ENCODE peak calls at places on chromosomes 1 and 21, in nine cellular contexts. P, N, Q, F, I, D, W, A and B are unnamed samples.
A peak's percentile ranks its signal among the peaks of the same experiment; 100 is the strongest.

GRCh38 chr1:110607663-110608230 is 1.6 kb upstream of the KCNA2 start:
- DNase-seq in P (no peak), N (no peak), Q (no peak), F (no peak), I (no peak), D (no peak), W (no peak), A (no peak), B (no peak)

GRCh38 chr1:153567621-153568366 is 2.1 kb upstream of the S100A2 start:
- DNase-seq in P (no peak), N (peak; percentile 94), Q (no peak), F (peak; percentile 29), I (no peak), D (no peak), W (no peak), A (no peak), B (no peak)

GRCh38 chr1:216518844-216519627 is 95.8 kb upstream of the USH2A start:
- DNase-seq in P (no peak), N (no peak), Q (no peak), F (no peak), I (no peak), D (no peak), W (no peak), A (no peak), B (no peak)

GRCh38 chr1:43671626-43672330 is 21.8 kb downstream of the KDM4A start:
- DNase-seq in P (no peak), N (no peak), Q (no peak), F (no peak), I (no peak), D (no peak), W (no peak), A (no peak), B (no peak)

GRCh38 chr1:91555821-91556531 is 55.3 kb downstream of the CDC7 start:
- DNase-seq in P (no peak), N (no peak), Q (no peak), F (no peak), I (peak; percentile 68), D (no peak), W (no peak), A (peak; percentile 28), B (no peak)

GRCh38 chr1:6052543-6053205 is 7.0 kb downstream of the KCNAB2 start:
- DNase-seq in P (peak; percentile 27), N (peak; percentile 65), Q (peak; percentile 65), F (peak; percentile 69), I (no peak), D (peak; percentile 70), W (peak; percentile 68), A (no peak), B (peak; percentile 74)

GRCh38 chr1:1891349-1892078 is 627 bp upstream of the GNB1 start:
- DNase-seq in P (peak; percentile 73), N (peak; percentile 63), Q (peak; percentile 75), F (peak; percentile 88), I (peak; percentile 97), D (peak; percentile 82), W (peak; percentile 74), A (peak; percentile 49), B (peak; percentile 62)

GRCh38 chr1:24362416-24362815 is 43.3 kb downstream of the GRHL3 start:
- DNase-seq in P (no peak), N (no peak), Q (no peak), F (no peak), I (no peak), D (no peak), W (no peak), A (no peak), B (no peak)

GRCh38 chr21:43025636-43026180 is 49.9 kb downstream of the CBS start:
- DNase-seq in P (no peak), N (peak; percentile 15), Q (no peak), F (no peak), I (no peak), D (no peak), W (no peak), A (no peak), B (no peak)

GRCh38 chr21:17538576-17538975 is 25.7 kb downstream of the CXADR start:
- DNase-seq in P (no peak), N (no peak), Q (no peak), F (no peak), I (no peak), D (no peak), W (no peak), A (no peak), B (no peak)

GRCh38 chr1:7418442-7419080 is 352.5 kb upstream of the VAMP3 start:
- DNase-seq in P (no peak), N (no peak), Q (peak; percentile 20), F (no peak), I (peak; percentile 57), D (no peak), W (peak; percentile 20), A (no peak), B (no peak)

GRCh38 chr1:169107673-169108160 is 1.2 kb downstream of the ATP1B1 start:
- DNase-seq in P (no peak), N (no peak), Q (no peak), F (peak; percentile 29), I (no peak), D (no peak), W (no peak), A (no peak), B (no peak)

GRCh38 chr1:94622757-94623156 is 81.2 kb upstream of the F3 start:
- DNase-seq in P (no peak), N (peak; percentile 58), Q (no peak), F (no peak), I (no peak), D (no peak), W (no peak), A (no peak), B (no peak)

GRCh38 chr1:86616871-86617270 is 70.0 kb downstream of the CLCA4 start:
- DNase-seq in P (no peak), N (no peak), Q (no peak), F (no peak), I (no peak), D (no peak), W (no peak), A (no peak), B (no peak)

GRCh38 chr1:227779651-227780050 is 35.8 kb upstream of the PRSS38 start:
- DNase-seq in P (no peak), N (no peak), Q (no peak), F (no peak), I (no peak), D (no peak), W (peak; percentile 30), A (no peak), B (peak; percentile 8)